ENCODE peak calls at places on chromosome 18, in four cellular contexts. C is PC-3; Q is stimulated activated CD4-positive, alpha-beta T cell treated with anti-CD3 and anti-CD28 coated beads, Interleukin-12 subunit alpha, Interleukin-12 subunit beta, amount 100 ng/mL, for 4 hours; V is T-cell. I is an unnamed sample.
A peak's percentile ranks its signal among the peaks of the same experiment; 100 is the strongest.

GRCh38 chr18:26460449-26461091 is 87.8 kb downstream of the KCTD1 start:
- DNase-seq in C (no peak), Q (no peak), V (no peak), I (no peak)

GRCh38 chr18:3604626-3605408 is 154.8 kb downstream of the TGIF1 start:
- DNase-seq in C (peak; percentile 94), Q (no peak), V (no peak), I (peak; percentile 97)

GRCh38 chr18:48622911-48623431 is 84.1 kb downstream of the CTIF start:
- DNase-seq in C (no peak), Q (no peak), V (no peak), I (no peak)

GRCh38 chr18:76458522-76459311 is 36.3 kb downstream of the ZNF516 start:
- DNase-seq in C (no peak), Q (no peak), V (no peak), I (no peak)

GRCh38 chr18:61948196-61948800 is 55.5 kb upstream of the RNF152 start:
- DNase-seq in C (no peak), Q (no peak), V (no peak), I (no peak)

GRCh38 chr18:45926691-45927090 is 40.4 kb downstream of the EPG5 start:
- DNase-seq in C (no peak), Q (no peak), V (no peak), I (no peak)

GRCh38 chr18:934518-935123 is 29.9 kb downstream of the ADCYAP1 start:
- DNase-seq in C (no peak), Q (no peak), V (no peak), I (no peak)

GRCh38 chr18:12432881-12433280 is 25.2 kb downstream of the PRELID3A start:
- DNase-seq in C (no peak), Q (no peak), V (no peak), I (no peak)

GRCh38 chr18:50970006-50970405 is 2.2 kb downstream of the ELAC1 start:
- DNase-seq in C (peak; percentile 37), Q (no peak), V (no peak), I (no peak)

GRCh38 chr18:45980229-45980628 is 13.1 kb upstream of the EPG5 start:
- DNase-seq in C (no peak), Q (no peak), V (no peak), I (no peak)

GRCh38 chr18:80179857-80180558 is 67.3 kb downstream of the PARD6G start:
- DNase-seq in C (no peak), Q (no peak), V (no peak), I (no peak)

GRCh38 chr18:42413870-42414269 is 458.8 kb downstream of the PIK3C3 start:
- DNase-seq in C (no peak), Q (no peak), V (no peak), I (no peak)

GRCh38 chr18:22613058-22613690 is 195.5 kb upstream of the CTAGE1 start:
- DNase-seq in C (no peak), Q (no peak), V (no peak), I (no peak)

I was measured in BJ.